ENCODE peak calls at places on chromosomes 3 and 15, in ten cellular contexts. One of them, this sample, is unnamed.

GRCh38 chr15:40365016-40365415 is 7.0 kb downstream of the DISP2 start:
- DNase-seq in SK-N-DZ: no peak
- DNase-seq in DMS153: no peak
- DNase-seq in heart right ventricle: no peak
- DNase-seq in stimulated activated CD4-positive, alpha-beta T cell treated with anti-CD3 and anti-CD28 coated beads, TNF-alpha, amount 100 ng/mL, for 48 hours: no peak
- DNase-seq in NCI-H2107: no peak
- DNase-seq in activated CD4-positive, alpha-beta T cell treated with anti-CD3 and anti-CD28 coated beads, Interleukin-2, amount 50 U/mL, for 1 hour: no peak
- DNase-seq in stimulated activated naive CD4-positive, alpha-beta T cell: no peak
- DNase-seq in NCI-H510A: no peak
- DNase-seq in T-helper 2 cell: no peak
- DNase-seq in this sample: no peak

GRCh38 chr15:101429191-101429590 is 60.3 kb downstream of the PCSK6 start:
- DNase-seq in SK-N-DZ: no peak
- DNase-seq in DMS153: no peak
- DNase-seq in heart right ventricle: no peak
- DNase-seq in stimulated activated CD4-positive, alpha-beta T cell treated with anti-CD3 and anti-CD28 coated beads, TNF-alpha, amount 100 ng/mL, for 48 hours: no peak
- DNase-seq in NCI-H2107: no peak
- DNase-seq in activated CD4-positive, alpha-beta T cell treated with anti-CD3 and anti-CD28 coated beads, Interleukin-2, amount 50 U/mL, for 1 hour: no peak
- DNase-seq in stimulated activated naive CD4-positive, alpha-beta T cell: no peak
- DNase-seq in NCI-H510A: no peak
- DNase-seq in T-helper 2 cell: no peak
- DNase-seq in this sample: no peak

GRCh38 chr3:188827593-188827992 is 344.2 kb upstream of the TPRG1 start:
- DNase-seq in SK-N-DZ: no peak
- DNase-seq in DMS153: no peak
- DNase-seq in heart right ventricle: no peak
- DNase-seq in stimulated activated CD4-positive, alpha-beta T cell treated with anti-CD3 and anti-CD28 coated beads, TNF-alpha, amount 100 ng/mL, for 48 hours: no peak
- DNase-seq in NCI-H2107: no peak
- DNase-seq in activated CD4-positive, alpha-beta T cell treated with anti-CD3 and anti-CD28 coated beads, Interleukin-2, amount 50 U/mL, for 1 hour: no peak
- DNase-seq in stimulated activated naive CD4-positive, alpha-beta T cell: no peak
- DNase-seq in NCI-H510A: no peak
- DNase-seq in T-helper 2 cell: no peak
- DNase-seq in this sample: no peak

GRCh38 chr15:65328506-65329297 is 24.2 kb downstream of the RNU5B-1 start:
- DNase-seq in SK-N-DZ: no peak
- DNase-seq in DMS153: no peak
- DNase-seq in heart right ventricle: no peak
- DNase-seq in stimulated activated CD4-positive, alpha-beta T cell treated with anti-CD3 and anti-CD28 coated beads, TNF-alpha, amount 100 ng/mL, for 48 hours: no peak
- DNase-seq in NCI-H2107: no peak
- DNase-seq in activated CD4-positive, alpha-beta T cell treated with anti-CD3 and anti-CD28 coated beads, Interleukin-2, amount 50 U/mL, for 1 hour: no peak
- DNase-seq in stimulated activated naive CD4-positive, alpha-beta T cell: no peak
- DNase-seq in NCI-H510A: no peak
- DNase-seq in T-helper 2 cell: no peak
- DNase-seq in this sample: no peak

GRCh38 chr3:66010348-66011097 is 28.2 kb downstream of the MAGI1 start:
- DNase-seq in SK-N-DZ: no peak
- DNase-seq in DMS153: no peak
- DNase-seq in heart right ventricle: no peak
- DNase-seq in stimulated activated CD4-positive, alpha-beta T cell treated with anti-CD3 and anti-CD28 coated beads, TNF-alpha, amount 100 ng/mL, for 48 hours: no peak
- DNase-seq in NCI-H2107: no peak
- DNase-seq in activated CD4-positive, alpha-beta T cell treated with anti-CD3 and anti-CD28 coated beads, Interleukin-2, amount 50 U/mL, for 1 hour: no peak
- DNase-seq in stimulated activated naive CD4-positive, alpha-beta T cell: no peak
- DNase-seq in NCI-H510A: no peak
- DNase-seq in T-helper 2 cell: no peak
- DNase-seq in this sample: no peak

GRCh38 chr3:55476515-55476914 is 10.6 kb downstream of the WNT5A start:
- DNase-seq in SK-N-DZ: no peak
- DNase-seq in DMS153: no peak
- DNase-seq in heart right ventricle: no peak
- DNase-seq in stimulated activated CD4-positive, alpha-beta T cell treated with anti-CD3 and anti-CD28 coated beads, TNF-alpha, amount 100 ng/mL, for 48 hours: no peak
- DNase-seq in NCI-H2107: no peak
- DNase-seq in activated CD4-positive, alpha-beta T cell treated with anti-CD3 and anti-CD28 coated beads, Interleukin-2, amount 50 U/mL, for 1 hour: no peak
- DNase-seq in stimulated activated naive CD4-positive, alpha-beta T cell: no peak
- DNase-seq in NCI-H510A: no peak
- DNase-seq in T-helper 2 cell: no peak
- DNase-seq in this sample: no peak

GRCh38 chr3:195897853-195898415 is 10.4 kb downstream of the TNK2 start:
- DNase-seq in SK-N-DZ: no peak
- DNase-seq in DMS153: no peak
- DNase-seq in heart right ventricle: no peak
- DNase-seq in stimulated activated CD4-positive, alpha-beta T cell treated with anti-CD3 and anti-CD28 coated beads, TNF-alpha, amount 100 ng/mL, for 48 hours: no peak
- DNase-seq in NCI-H2107: no peak
- DNase-seq in activated CD4-positive, alpha-beta T cell treated with anti-CD3 and anti-CD28 coated beads, Interleukin-2, amount 50 U/mL, for 1 hour: no peak
- DNase-seq in stimulated activated naive CD4-positive, alpha-beta T cell: no peak
- DNase-seq in NCI-H510A: no peak
- DNase-seq in T-helper 2 cell: no peak
- DNase-seq in this sample: no peak

GRCh38 chr15:81304226-81304625 is 19.7 kb downstream of the STARD5 start:
- DNase-seq in SK-N-DZ: no peak
- DNase-seq in DMS153: no peak
- DNase-seq in heart right ventricle: peak
- DNase-seq in stimulated activated CD4-positive, alpha-beta T cell treated with anti-CD3 and anti-CD28 coated beads, TNF-alpha, amount 100 ng/mL, for 48 hours: no peak
- DNase-seq in NCI-H2107: no peak
- DNase-seq in activated CD4-positive, alpha-beta T cell treated with anti-CD3 and anti-CD28 coated beads, Interleukin-2, amount 50 U/mL, for 1 hour: no peak
- DNase-seq in stimulated activated naive CD4-positive, alpha-beta T cell: no peak
- DNase-seq in NCI-H510A: no peak
- DNase-seq in T-helper 2 cell: no peak
- DNase-seq in this sample: no peak

GRCh38 chr3:112074616-112075497 is 11.3 kb upstream of the C3orf52 start:
- DNase-seq in SK-N-DZ: no peak
- DNase-seq in DMS153: peak
- DNase-seq in heart right ventricle: no peak
- DNase-seq in stimulated activated CD4-positive, alpha-beta T cell treated with anti-CD3 and anti-CD28 coated beads, TNF-alpha, amount 100 ng/mL, for 48 hours: no peak
- DNase-seq in NCI-H2107: peak
- DNase-seq in activated CD4-positive, alpha-beta T cell treated with anti-CD3 and anti-CD28 coated beads, Interleukin-2, amount 50 U/mL, for 1 hour: peak
- DNase-seq in stimulated activated naive CD4-positive, alpha-beta T cell: peak
- DNase-seq in NCI-H510A: peak
- DNase-seq in T-helper 2 cell: peak
- DNase-seq in this sample: no peak

GRCh38 chr3:45688194-45688881 is 858 bp upstream of the SACM1L start:
- DNase-seq in SK-N-DZ: peak
- DNase-seq in DMS153: no peak
- DNase-seq in heart right ventricle: no peak
- DNase-seq in stimulated activated CD4-positive, alpha-beta T cell treated with anti-CD3 and anti-CD28 coated beads, TNF-alpha, amount 100 ng/mL, for 48 hours: no peak
- DNase-seq in NCI-H2107: no peak
- DNase-seq in activated CD4-positive, alpha-beta T cell treated with anti-CD3 and anti-CD28 coated beads, Interleukin-2, amount 50 U/mL, for 1 hour: peak
- DNase-seq in stimulated activated naive CD4-positive, alpha-beta T cell: peak
- DNase-seq in NCI-H510A: no peak
- DNase-seq in T-helper 2 cell: peak
- DNase-seq in this sample: peak

GRCh38 chr3:87350367-87351199 is 74.2 kb upstream of the POU1F1 start:
- DNase-seq in SK-N-DZ: peak
- DNase-seq in DMS153: peak
- DNase-seq in heart right ventricle: peak
- DNase-seq in stimulated activated CD4-positive, alpha-beta T cell treated with anti-CD3 and anti-CD28 coated beads, TNF-alpha, amount 100 ng/mL, for 48 hours: no peak
- DNase-seq in NCI-H2107: peak
- DNase-seq in activated CD4-positive, alpha-beta T cell treated with anti-CD3 and anti-CD28 coated beads, Interleukin-2, amount 50 U/mL, for 1 hour: no peak
- DNase-seq in stimulated activated naive CD4-positive, alpha-beta T cell: no peak
- DNase-seq in NCI-H510A: no peak
- DNase-seq in T-helper 2 cell: peak
- DNase-seq in this sample: no peak

GRCh38 chr3:135125171-135125801 is 330.2 kb downstream of the EPHB1 start:
- DNase-seq in SK-N-DZ: no peak
- DNase-seq in DMS153: no peak
- DNase-seq in heart right ventricle: no peak
- DNase-seq in stimulated activated CD4-positive, alpha-beta T cell treated with anti-CD3 and anti-CD28 coated beads, TNF-alpha, amount 100 ng/mL, for 48 hours: no peak
- DNase-seq in NCI-H2107: no peak
- DNase-seq in activated CD4-positive, alpha-beta T cell treated with anti-CD3 and anti-CD28 coated beads, Interleukin-2, amount 50 U/mL, for 1 hour: no peak
- DNase-seq in stimulated activated naive CD4-positive, alpha-beta T cell: no peak
- DNase-seq in NCI-H510A: no peak
- DNase-seq in T-helper 2 cell: peak
- DNase-seq in this sample: no peak

GRCh38 chr15:39592500-39592899 is 11.6 kb downstream of the THBS1 start:
- DNase-seq in SK-N-DZ: no peak
- DNase-seq in DMS153: no peak
- DNase-seq in heart right ventricle: no peak
- DNase-seq in stimulated activated CD4-positive, alpha-beta T cell treated with anti-CD3 and anti-CD28 coated beads, TNF-alpha, amount 100 ng/mL, for 48 hours: no peak
- DNase-seq in NCI-H2107: no peak
- DNase-seq in activated CD4-positive, alpha-beta T cell treated with anti-CD3 and anti-CD28 coated beads, Interleukin-2, amount 50 U/mL, for 1 hour: no peak
- DNase-seq in stimulated activated naive CD4-positive, alpha-beta T cell: no peak
- DNase-seq in NCI-H510A: no peak
- DNase-seq in T-helper 2 cell: no peak
- DNase-seq in this sample: no peak

GRCh38 chr15:77607111-77607893 is 25.4 kb downstream of the LINGO1 start:
- DNase-seq in SK-N-DZ: peak
- DNase-seq in DMS153: no peak
- DNase-seq in heart right ventricle: no peak
- DNase-seq in stimulated activated CD4-positive, alpha-beta T cell treated with anti-CD3 and anti-CD28 coated beads, TNF-alpha, amount 100 ng/mL, for 48 hours: no peak
- DNase-seq in NCI-H2107: no peak
- DNase-seq in activated CD4-positive, alpha-beta T cell treated with anti-CD3 and anti-CD28 coated beads, Interleukin-2, amount 50 U/mL, for 1 hour: no peak
- DNase-seq in stimulated activated naive CD4-positive, alpha-beta T cell: no peak
- DNase-seq in NCI-H510A: no peak
- DNase-seq in T-helper 2 cell: no peak
- DNase-seq in this sample: peak

GRCh38 chr3:8442993-8443670 is 58.5 kb upstream of the LMCD1 start:
- DNase-seq in SK-N-DZ: no peak
- DNase-seq in DMS153: no peak
- DNase-seq in heart right ventricle: no peak
- DNase-seq in stimulated activated CD4-positive, alpha-beta T cell treated with anti-CD3 and anti-CD28 coated beads, TNF-alpha, amount 100 ng/mL, for 48 hours: no peak
- DNase-seq in NCI-H2107: no peak
- DNase-seq in activated CD4-positive, alpha-beta T cell treated with anti-CD3 and anti-CD28 coated beads, Interleukin-2, amount 50 U/mL, for 1 hour: no peak
- DNase-seq in stimulated activated naive CD4-positive, alpha-beta T cell: no peak
- DNase-seq in NCI-H510A: no peak
- DNase-seq in T-helper 2 cell: no peak
- DNase-seq in this sample: no peak

GRCh38 chr3:171285287-171285686 is 174.9 kb downstream of the TNIK start:
- DNase-seq in SK-N-DZ: no peak
- DNase-seq in DMS153: no peak
- DNase-seq in heart right ventricle: no peak
- DNase-seq in stimulated activated CD4-positive, alpha-beta T cell treated with anti-CD3 and anti-CD28 coated beads, TNF-alpha, amount 100 ng/mL, for 48 hours: no peak
- DNase-seq in NCI-H2107: no peak
- DNase-seq in activated CD4-positive, alpha-beta T cell treated with anti-CD3 and anti-CD28 coated beads, Interleukin-2, amount 50 U/mL, for 1 hour: no peak
- DNase-seq in stimulated activated naive CD4-positive, alpha-beta T cell: no peak
- DNase-seq in NCI-H510A: no peak
- DNase-seq in T-helper 2 cell: peak
- DNase-seq in this sample: no peak

GRCh38 chr3:183265713-183266417 is 12.8 kb downstream of the B3GNT5 start:
- DNase-seq in SK-N-DZ: no peak
- DNase-seq in DMS153: no peak
- DNase-seq in heart right ventricle: no peak
- DNase-seq in stimulated activated CD4-positive, alpha-beta T cell treated with anti-CD3 and anti-CD28 coated beads, TNF-alpha, amount 100 ng/mL, for 48 hours: no peak
- DNase-seq in NCI-H2107: no peak
- DNase-seq in activated CD4-positive, alpha-beta T cell treated with anti-CD3 and anti-CD28 coated beads, Interleukin-2, amount 50 U/mL, for 1 hour: no peak
- DNase-seq in stimulated activated naive CD4-positive, alpha-beta T cell: no peak
- DNase-seq in NCI-H510A: no peak
- DNase-seq in T-helper 2 cell: peak
- DNase-seq in this sample: no peak

GRCh38 chr15:87115795-87116194 is 1036.1 kb downstream of the AGBL1 start:
- DNase-seq in SK-N-DZ: no peak
- DNase-seq in DMS153: no peak
- DNase-seq in heart right ventricle: no peak
- DNase-seq in stimulated activated CD4-positive, alpha-beta T cell treated with anti-CD3 and anti-CD28 coated beads, TNF-alpha, amount 100 ng/mL, for 48 hours: no peak
- DNase-seq in NCI-H2107: no peak
- DNase-seq in activated CD4-positive, alpha-beta T cell treated with anti-CD3 and anti-CD28 coated beads, Interleukin-2, amount 50 U/mL, for 1 hour: no peak
- DNase-seq in stimulated activated naive CD4-positive, alpha-beta T cell: no peak
- DNase-seq in NCI-H510A: no peak
- DNase-seq in T-helper 2 cell: no peak
- DNase-seq in this sample: no peak

GRCh38 chr3:185935465-185936263 is 2.1 kb downstream of the TRA2B start:
- DNase-seq in SK-N-DZ: no peak
- DNase-seq in DMS153: no peak
- DNase-seq in heart right ventricle: no peak
- DNase-seq in stimulated activated CD4-positive, alpha-beta T cell treated with anti-CD3 and anti-CD28 coated beads, TNF-alpha, amount 100 ng/mL, for 48 hours: no peak
- DNase-seq in NCI-H2107: no peak
- DNase-seq in activated CD4-positive, alpha-beta T cell treated with anti-CD3 and anti-CD28 coated beads, Interleukin-2, amount 50 U/mL, for 1 hour: no peak
- DNase-seq in stimulated activated naive CD4-positive, alpha-beta T cell: no peak
- DNase-seq in NCI-H510A: no peak
- DNase-seq in T-helper 2 cell: no peak
- DNase-seq in this sample: no peak

GRCh38 chr3:141875893-141876380 is 506 bp upstream of the ATP1B3 start:
- DNase-seq in SK-N-DZ: peak
- DNase-seq in DMS153: peak
- DNase-seq in heart right ventricle: peak
- DNase-seq in stimulated activated CD4-positive, alpha-beta T cell treated with anti-CD3 and anti-CD28 coated beads, TNF-alpha, amount 100 ng/mL, for 48 hours: peak
- DNase-seq in NCI-H2107: peak
- DNase-seq in activated CD4-positive, alpha-beta T cell treated with anti-CD3 and anti-CD28 coated beads, Interleukin-2, amount 50 U/mL, for 1 hour: peak
- DNase-seq in stimulated activated naive CD4-positive, alpha-beta T cell: no peak
- DNase-seq in NCI-H510A: no peak
- DNase-seq in T-helper 2 cell: no peak
- DNase-seq in this sample: peak

GRCh38 chr3:69212411-69213160 is 90.2 kb upstream of the LMOD3 start:
- DNase-seq in SK-N-DZ: no peak
- DNase-seq in DMS153: no peak
- DNase-seq in heart right ventricle: no peak
- DNase-seq in stimulated activated CD4-positive, alpha-beta T cell treated with anti-CD3 and anti-CD28 coated beads, TNF-alpha, amount 100 ng/mL, for 48 hours: no peak
- DNase-seq in NCI-H2107: no peak
- DNase-seq in activated CD4-positive, alpha-beta T cell treated with anti-CD3 and anti-CD28 coated beads, Interleukin-2, amount 50 U/mL, for 1 hour: no peak
- DNase-seq in stimulated activated naive CD4-positive, alpha-beta T cell: no peak
- DNase-seq in NCI-H510A: no peak
- DNase-seq in T-helper 2 cell: peak
- DNase-seq in this sample: no peak

GRCh38 chr3:125042725-125043406 is 12.9 kb downstream of the HEG1 start:
- DNase-seq in SK-N-DZ: no peak
- DNase-seq in DMS153: no peak
- DNase-seq in heart right ventricle: peak
- DNase-seq in stimulated activated CD4-positive, alpha-beta T cell treated with anti-CD3 and anti-CD28 coated beads, TNF-alpha, amount 100 ng/mL, for 48 hours: no peak
- DNase-seq in NCI-H2107: no peak
- DNase-seq in activated CD4-positive, alpha-beta T cell treated with anti-CD3 and anti-CD28 coated beads, Interleukin-2, amount 50 U/mL, for 1 hour: no peak
- DNase-seq in stimulated activated naive CD4-positive, alpha-beta T cell: no peak
- DNase-seq in NCI-H510A: no peak
- DNase-seq in T-helper 2 cell: no peak
- DNase-seq in this sample: no peak

GRCh38 chr3:174068035-174068434 is 670.5 kb downstream of the NLGN1 start:
- DNase-seq in SK-N-DZ: no peak
- DNase-seq in DMS153: no peak
- DNase-seq in heart right ventricle: no peak
- DNase-seq in stimulated activated CD4-positive, alpha-beta T cell treated with anti-CD3 and anti-CD28 coated beads, TNF-alpha, amount 100 ng/mL, for 48 hours: no peak
- DNase-seq in NCI-H2107: no peak
- DNase-seq in activated CD4-positive, alpha-beta T cell treated with anti-CD3 and anti-CD28 coated beads, Interleukin-2, amount 50 U/mL, for 1 hour: no peak
- DNase-seq in stimulated activated naive CD4-positive, alpha-beta T cell: no peak
- DNase-seq in NCI-H510A: no peak
- DNase-seq in T-helper 2 cell: no peak
- DNase-seq in this sample: no peak

GRCh38 chr3:30723211-30723610 is 116.8 kb downstream of the TGFBR2 start:
- DNase-seq in SK-N-DZ: peak
- DNase-seq in DMS153: no peak
- DNase-seq in heart right ventricle: no peak
- DNase-seq in stimulated activated CD4-positive, alpha-beta T cell treated with anti-CD3 and anti-CD28 coated beads, TNF-alpha, amount 100 ng/mL, for 48 hours: no peak
- DNase-seq in NCI-H2107: no peak
- DNase-seq in activated CD4-positive, alpha-beta T cell treated with anti-CD3 and anti-CD28 coated beads, Interleukin-2, amount 50 U/mL, for 1 hour: no peak
- DNase-seq in stimulated activated naive CD4-positive, alpha-beta T cell: no peak
- DNase-seq in NCI-H510A: no peak
- DNase-seq in T-helper 2 cell: no peak
- DNase-seq in this sample: no peak

GRCh38 chr15:58314593-58315216 is 117.1 kb upstream of the LIPC start:
- DNase-seq in SK-N-DZ: no peak
- DNase-seq in DMS153: no peak
- DNase-seq in heart right ventricle: no peak
- DNase-seq in stimulated activated CD4-positive, alpha-beta T cell treated with anti-CD3 and anti-CD28 coated beads, TNF-alpha, amount 100 ng/mL, for 48 hours: no peak
- DNase-seq in NCI-H2107: no peak
- DNase-seq in activated CD4-positive, alpha-beta T cell treated with anti-CD3 and anti-CD28 coated beads, Interleukin-2, amount 50 U/mL, for 1 hour: no peak
- DNase-seq in stimulated activated naive CD4-positive, alpha-beta T cell: no peak
- DNase-seq in NCI-H510A: no peak
- DNase-seq in T-helper 2 cell: peak
- DNase-seq in this sample: no peak

GRCh38 chr3:85678713-85679112 is 719.9 kb downstream of the CADM2 start:
- DNase-seq in SK-N-DZ: no peak
- DNase-seq in DMS153: no peak
- DNase-seq in heart right ventricle: no peak
- DNase-seq in stimulated activated CD4-positive, alpha-beta T cell treated with anti-CD3 and anti-CD28 coated beads, TNF-alpha, amount 100 ng/mL, for 48 hours: no peak
- DNase-seq in NCI-H2107: no peak
- DNase-seq in activated CD4-positive, alpha-beta T cell treated with anti-CD3 and anti-CD28 coated beads, Interleukin-2, amount 50 U/mL, for 1 hour: no peak
- DNase-seq in stimulated activated naive CD4-positive, alpha-beta T cell: no peak
- DNase-seq in NCI-H510A: no peak
- DNase-seq in T-helper 2 cell: no peak
- DNase-seq in this sample: no peak

GRCh38 chr3:10351013-10351735 is 30.3 kb upstream of the SEC13 start:
- DNase-seq in SK-N-DZ: peak
- DNase-seq in DMS153: no peak
- DNase-seq in heart right ventricle: no peak
- DNase-seq in stimulated activated CD4-positive, alpha-beta T cell treated with anti-CD3 and anti-CD28 coated beads, TNF-alpha, amount 100 ng/mL, for 48 hours: no peak
- DNase-seq in NCI-H2107: no peak
- DNase-seq in activated CD4-positive, alpha-beta T cell treated with anti-CD3 and anti-CD28 coated beads, Interleukin-2, amount 50 U/mL, for 1 hour: no peak
- DNase-seq in stimulated activated naive CD4-positive, alpha-beta T cell: no peak
- DNase-seq in NCI-H510A: no peak
- DNase-seq in T-helper 2 cell: no peak
- DNase-seq in this sample: peak

This sample was measured in dorsolateral prefrontal cortex.